ENCODE peak calls at places on chromosomes 6 and 20, in eight cellular contexts. D, G, O, Q, R, A, C and Y are unnamed samples.

GRCh38 chr6:137962725-137963124 is 95.7 kb downstream of the TNFAIP3 start:
- DNase-seq in D (no peak), G (no peak), O (no peak), Q (no peak), R (no peak), A (no peak), C (no peak), Y (no peak)

GRCh38 chr20:10562929-10563328 is 110.9 kb downstream of the JAG1 start:
- DNase-seq in D (no peak), G (no peak), O (no peak), Q (no peak), R (no peak), A (no peak), C (no peak), Y (no peak)

GRCh38 chr6:46734867-46735719 is at the start of gene PLA2G7:
- DNase-seq in D (no peak), G (no peak), O (no peak), Q (no peak), R (no peak), A (no peak), C (peak), Y (no peak)

GRCh38 chr6:27575594-27576361 is 102.9 kb upstream of the ZNF184 start:
- DNase-seq in D (no peak), G (no peak), O (no peak), Q (no peak), R (no peak), A (no peak), C (no peak), Y (peak)

GRCh38 chr6:79301290-79301689 is 66.8 kb upstream of the HMGN3 start:
- DNase-seq in D (no peak), G (no peak), O (no peak), Q (no peak), R (no peak), A (no peak), C (no peak), Y (no peak)

GRCh38 chr6:7048859-7049258 is 58.9 kb upstream of the RREB1 start:
- DNase-seq in D (no peak), G (no peak), O (no peak), Q (no peak), R (no peak), A (no peak), C (no peak), Y (no peak)

GRCh38 chr6:6105472-6106036 is 98.8 kb upstream of the NRN1 start:
- DNase-seq in D (no peak), G (no peak), O (no peak), Q (no peak), R (no peak), A (no peak), C (no peak), Y (no peak)

GRCh38 chr6:139131736-139132285 is 3.1 kb upstream of the HECA start:
- DNase-seq in D (no peak), G (no peak), O (no peak), Q (no peak), R (no peak), A (no peak), C (no peak), Y (no peak)

GRCh38 chr6:35955071-35955470 is 34.2 kb upstream of the SRPK1 start:
- DNase-seq in D (no peak), G (no peak), O (no peak), Q (no peak), R (no peak), A (no peak), C (no peak), Y (no peak)

GRCh38 chr6:56540950-56541600 is 101.6 kb downstream of the DST start:
- DNase-seq in D (no peak), G (no peak), O (no peak), Q (no peak), R (no peak), A (no peak), C (no peak), Y (no peak)

GRCh38 chr20:51310216-51310615 is 232.3 kb downstream of the NFATC2 start:
- DNase-seq in D (no peak), G (no peak), O (no peak), Q (no peak), R (no peak), A (no peak), C (no peak), Y (no peak)

GRCh38 chr6:157398151-157398550 is 17.2 kb downstream of the ZDHHC14 start:
- DNase-seq in D (no peak), G (no peak), O (no peak), Q (no peak), R (no peak), A (no peak), C (no peak), Y (no peak)

GRCh38 chr6:38599966-38600550 is 39.7 kb downstream of the BTBD9 start:
- DNase-seq in D (no peak), G (no peak), O (no peak), Q (no peak), R (no peak), A (no peak), C (no peak), Y (no peak)

DNA sequence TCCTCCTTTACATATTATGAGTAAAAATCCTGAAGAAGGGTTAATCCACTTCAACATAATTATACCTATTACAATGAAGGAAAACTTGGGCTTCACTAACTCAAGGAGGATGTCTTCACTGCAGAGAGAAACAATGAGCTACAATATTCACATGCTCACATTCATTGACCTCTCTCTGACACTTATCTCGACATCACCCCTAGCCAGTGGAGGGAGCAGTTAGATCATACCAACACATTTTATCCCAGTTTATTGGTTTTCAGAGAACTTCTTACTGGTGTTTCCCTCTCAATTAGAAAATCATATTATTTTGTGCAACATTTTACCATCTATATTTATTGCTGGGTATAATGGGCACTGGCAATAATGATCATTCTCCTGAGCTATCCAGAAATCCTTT is 646.5 kb downstream of the TENT5A start:
- DNase-seq in D (no peak), G (no peak), O (peak), Q (no peak), R (no peak), A (no peak), C (no peak), Y (no peak)
- TF ChIP-seq CTCF in D (no peak), G (no peak), O (peak), Q (peak), R (peak), A (no peak), C (no peak), Y (no peak)

GRCh38 chr20:63172726-63173125 is 43.2 kb downstream of the YTHDF1 start:
- DNase-seq in D (no peak), G (no peak), O (no peak), Q (no peak), R (no peak), A (no peak), C (no peak), Y (no peak)
- TF ChIP-seq CTCF in D (no peak), G (peak), O (no peak), Q (no peak), R (no peak), A (no peak), C (no peak), Y (peak)

GRCh38 chr20:50149481-50150254 is 3.9 kb downstream of the PEDS1 start:
- DNase-seq in D (no peak), G (no peak), O (no peak), Q (no peak), R (no peak), A (no peak), C (no peak), Y (no peak)

GRCh38 chr20:50153153-50153499 is 397 bp downstream of the PEDS1 start:
- DNase-seq in D (no peak), G (no peak), O (no peak), Q (no peak), R (no peak), A (peak), C (no peak), Y (no peak)

GRCh38 chr20:50151034-50151743 is 2.3 kb downstream of the PEDS1 start:
- DNase-seq in D (no peak), G (no peak), O (peak), Q (no peak), R (no peak), A (no peak), C (no peak), Y (no peak)

GRCh38 chr20:50153500-50154377 is at the start of gene PEDS1:
- DNase-seq in D (peak), G (peak), O (peak), Q (peak), R (no peak), A (peak), C (peak), Y (peak)

DNA sequence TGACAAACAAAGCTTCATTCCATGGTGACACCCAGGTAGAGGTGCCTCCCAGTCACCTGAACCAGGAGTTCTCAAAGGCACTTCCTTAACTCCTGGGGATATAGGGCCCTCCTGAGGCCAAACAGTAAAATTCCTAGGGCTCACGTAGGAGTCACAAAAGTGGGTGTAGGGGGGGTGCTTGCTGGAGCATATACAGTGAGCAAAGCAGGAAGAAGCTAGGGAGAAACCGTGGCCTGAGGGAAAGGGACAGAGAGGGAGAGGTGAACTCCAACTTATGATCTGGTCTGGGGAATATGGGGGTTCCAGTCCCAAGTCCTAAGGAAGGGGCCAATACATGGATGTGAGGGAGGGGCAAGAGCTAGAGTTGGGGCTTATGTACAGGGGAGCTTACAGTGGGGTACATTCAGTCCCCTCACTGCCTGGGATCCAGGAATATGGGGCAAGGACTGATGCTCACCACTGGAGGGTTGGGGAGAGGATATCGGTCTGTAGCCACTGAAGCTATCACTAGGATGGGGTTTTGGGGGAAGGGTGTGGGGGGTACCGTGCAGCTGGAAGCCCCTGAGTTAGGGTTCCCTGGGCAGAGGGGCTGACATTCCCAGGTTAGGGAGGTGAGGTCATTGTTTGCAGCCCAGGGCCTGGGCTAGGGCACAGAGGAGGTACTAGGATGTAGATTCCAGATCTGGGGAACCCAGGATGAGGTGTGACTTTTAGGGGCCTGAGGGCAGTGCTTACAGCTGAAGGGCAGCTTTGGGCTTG is 950 bp downstream of the PEDS1 start:
- DNase-seq in D (no peak), G (no peak), O (no peak), Q (no peak), R (no peak), A (no peak), C (no peak), Y (no peak)
- TF ChIP-seq CTCF in D (no peak), G (no peak), O (peak), Q (no peak), R (no peak), A (no peak), C (no peak), Y (no peak)

GRCh38 chr6:145028144-145028818 is 707.0 kb downstream of the EPM2A start:
- DNase-seq in D (no peak), G (no peak), O (peak), Q (no peak), R (no peak), A (no peak), C (no peak), Y (no peak)
- TF ChIP-seq CTCF in D (no peak), G (peak), O (peak), Q (peak), R (peak), A (no peak), C (peak), Y (peak)

GRCh38 chr6:11535801-11536230 is 1.7 kb upstream of the TMEM170B start:
- DNase-seq in D (no peak), G (no peak), O (peak), Q (no peak), R (no peak), A (no peak), C (no peak), Y (no peak)

GRCh38 chr6:11538049-11538798 is 675 bp downstream of the TMEM170B start:
- DNase-seq in D (peak), G (no peak), O (no peak), Q (no peak), R (no peak), A (peak), C (peak), Y (peak)

GRCh38 chr6:11538799-11539468 is 1.4 kb downstream of the TMEM170B start:
- DNase-seq in D (no peak), G (no peak), O (no peak), Q (no peak), R (no peak), A (no peak), C (no peak), Y (no peak)

GRCh38 chr6:11536795-11537194 is 754 bp upstream of the TMEM170B start:
- DNase-seq in D (no peak), G (no peak), O (no peak), Q (no peak), R (no peak), A (no peak), C (no peak), Y (no peak)

GRCh38 chr6:11537229-11538048 is at the start of gene TMEM170B:
- DNase-seq in D (peak), G (peak), O (peak), Q (peak), R (no peak), A (peak), C (peak), Y (peak)
- TF ChIP-seq CTCF in D (no peak), G (no peak), O (no peak), Q (no peak), R (no peak), A (no peak), C (no peak), Y (no peak)